ENCODE peak calls at places on chromosomes 7 and 10, in four cellular contexts. R is K562, I is hepatocyte, O is fibroblast of lung. B is an unnamed sample.

GRCh38 chr7:155882596-155882995 is 70.3 kb upstream of the SHH start:
- DNase-seq in I (no peak), O (peak; percentile 95), R (no peak), B (peak; percentile 54)

GRCh38 chr10:33781666-33782395 is 447.4 kb upstream of the NRP1 start:
- DNase-seq in R (no peak), I (no peak), O (no peak), B (no peak)

GRCh38 chr7:156780724-156781455 is 112.1 kb downstream of the LMBR1 start:
- DNase-seq in I (no peak), R (no peak), O (no peak), B (no peak)

GRCh38 chr10:80414126-80414898 is 6.0 kb downstream of the PRXL2A start:
- DNase-seq in I (no peak), O (peak; percentile 63), R (peak; percentile 48), B (no peak)

GRCh38 chr7:50791921-50792341 is 9.2 kb upstream of the GRB10 start:
- DNase-seq in O (peak; percentile 74), I (peak; percentile 45), R (no peak), B (no peak)

GRCh38 chr7:121076350-121077164 is 88.0 kb downstream of the CPED1 start:
- DNase-seq in I (peak; percentile 13), O (peak; percentile 77), R (peak; percentile 87), B (no peak)

GRCh38 chr7:157373493-157373892 is 36.7 kb downstream of the DNAJB6 start:
- DNase-seq in I (no peak), O (no peak), R (no peak), B (no peak)

GRCh38 chr10:120394446-120394845 is 62.6 kb upstream of the PLPP4 start:
- DNase-seq in I (no peak), O (no peak), R (no peak), B (no peak)

GRCh38 chr7:142133740-142134148 is 22.2 kb downstream of the MGAM2 start:
- DNase-seq in I (no peak), R (no peak), O (no peak), B (no peak)

GRCh38 chr10:103451091-103451801 is 924 bp downstream of the CALHM2 start:
- DNase-seq in R (peak; percentile 40), I (no peak), O (peak; percentile 28), B (peak; percentile 73)

GRCh38 chr10:44261296-44261695 is 123.6 kb downstream of the CXCL12 start:
- DNase-seq in O (no peak), I (no peak), R (no peak), B (no peak)

GRCh38 chr7:151686826-151687225 is 167.1 kb upstream of the RHEB start:
- DNase-seq in O (no peak), I (no peak), R (no peak), B (no peak)

GRCh38 chr7:157276731-157277562 is 59.9 kb upstream of the DNAJB6 start:
- DNase-seq in R (peak; percentile 29), O (no peak), I (no peak), B (no peak)

GRCh38 chr10:131802991-131803390 is 97.8 kb upstream of the PPP2R2D start:
- DNase-seq in O (no peak), R (no peak), I (no peak), B (no peak)

GRCh38 chr10:95544783-95545500 is 16.2 kb downstream of the SORBS1 start:
- DNase-seq in I (peak; percentile 30), O (no peak), R (no peak), B (no peak)

GRCh38 chr10:93225938-93226337 is 152.2 kb downstream of the CYP26A1 start:
- DNase-seq in I (no peak), O (no peak), R (no peak), B (no peak)

GRCh38 chr10:112778579-112778978 is 171.5 kb upstream of the TCF7L2 start:
- DNase-seq in I (peak; percentile 48), R (no peak), O (no peak), B (peak; percentile 87)

GRCh38 chr10:8321990-8322389 is 267.5 kb downstream of the GATA3 start:
- DNase-seq in I (no peak), R (no peak), O (no peak), B (no peak)

GRCh38 chr7:54704851-54705250 is 54.2 kb downstream of the SEC61G start:
- DNase-seq in O (no peak), I (no peak), R (no peak), B (no peak)

GRCh38 chr7:144787127-144787526 is 48.7 kb downstream of the TPK1 start:
- DNase-seq in O (no peak), I (no peak), R (no peak), B (no peak)

GRCh38 chr7:148912151-148912550 is 28.1 kb upstream of the EZH2 start:
- DNase-seq in I (no peak), R (no peak), O (no peak), B (no peak)

GRCh38 chr10:105291571-105291970 is 650.5 kb downstream of the SORCS3 start:
- DNase-seq in O (no peak), R (no peak), I (no peak), B (no peak)

GRCh38 chr7:1663857-1664651 is 6.0 kb upstream of the ELFN1 start:
- DNase-seq in R (no peak), O (no peak), I (peak; percentile 14), B (no peak)

GRCh38 chr10:4708123-4708759 is 117.8 kb upstream of the AKR1E2 start:
- DNase-seq in O (no peak), I (no peak), R (peak; percentile 62), B (no peak)

GRCh38 chr10:76459016-76459415 is 1027.6 kb downstream of the LRMDA start:
- DNase-seq in R (no peak), I (no peak), O (no peak), B (no peak)

GRCh38 chr10:70695241-70696030 is 23.1 kb downstream of the ADAMTS14 start:
- DNase-seq in R (peak; percentile 73), O (no peak), I (no peak), B (no peak)

GRCh38 chr10:82981137-82981723 is 1106.2 kb downstream of the NRG3 start:
- DNase-seq in R (no peak), O (peak; percentile 38), I (no peak), B (no peak)

GRCh38 chr10:98384531-98385133 is 30.4 kb downstream of the PYROXD2 start:
- DNase-seq in R (no peak), I (no peak), O (no peak), B (no peak)

GRCh38 chr7:101553018-101553770 is 75.9 kb downstream of the MYL10 start:
- DNase-seq in I (no peak), R (no peak), O (no peak), B (no peak)

GRCh38 chr7:155796381-155797261 is 15.6 kb downstream of the SHH start:
- DNase-seq in O (no peak), I (peak; percentile 68), R (peak; percentile 91), B (peak; percentile 74)

GRCh38 chr7:39608278-39608677 is 15.1 kb upstream of the RALA start:
- DNase-seq in I (no peak), R (no peak), O (no peak), B (no peak)

GRCh38 chr10:44960482-44961230 is 1.1 kb downstream of the RASSF4 start:
- DNase-seq in R (no peak), O (no peak), I (no peak), B (no peak)

GRCh38 chr10:86969421-86970041 is 1.2 kb downstream of the ADIRF start:
- DNase-seq in I (peak; percentile 18), R (no peak), O (peak; percentile 57), B (no peak)

GRCh38 chr7:98174334-98175259 is 36.6 kb upstream of the BHLHA15 start:
- DNase-seq in O (no peak), I (no peak), R (no peak), B (no peak)

GRCh38 chr7:43834463-43835251 is 34.7 kb downstream of the MRPS24 start:
- DNase-seq in R (no peak), O (peak; percentile 27), I (no peak), B (no peak)

GRCh38 chr10:34811126-34811967 is 3.7 kb downstream of the PARD3 start:
- DNase-seq in O (no peak), I (no peak), R (no peak), B (no peak)

GRCh38 chr10:34809796-34810195 is 5.3 kb downstream of the PARD3 start:
- DNase-seq in I (no peak), R (no peak), O (no peak), B (no peak)

GRCh38 chr10:34808336-34808735 is 6.8 kb downstream of the PARD3 start:
- DNase-seq in I (no peak), O (no peak), R (no peak), B (no peak)

GRCh38 chr10:34811968-34812514 is 3.1 kb downstream of the PARD3 start:
- DNase-seq in R (no peak), I (no peak), O (peak; percentile 36), B (no peak)

DNA sequence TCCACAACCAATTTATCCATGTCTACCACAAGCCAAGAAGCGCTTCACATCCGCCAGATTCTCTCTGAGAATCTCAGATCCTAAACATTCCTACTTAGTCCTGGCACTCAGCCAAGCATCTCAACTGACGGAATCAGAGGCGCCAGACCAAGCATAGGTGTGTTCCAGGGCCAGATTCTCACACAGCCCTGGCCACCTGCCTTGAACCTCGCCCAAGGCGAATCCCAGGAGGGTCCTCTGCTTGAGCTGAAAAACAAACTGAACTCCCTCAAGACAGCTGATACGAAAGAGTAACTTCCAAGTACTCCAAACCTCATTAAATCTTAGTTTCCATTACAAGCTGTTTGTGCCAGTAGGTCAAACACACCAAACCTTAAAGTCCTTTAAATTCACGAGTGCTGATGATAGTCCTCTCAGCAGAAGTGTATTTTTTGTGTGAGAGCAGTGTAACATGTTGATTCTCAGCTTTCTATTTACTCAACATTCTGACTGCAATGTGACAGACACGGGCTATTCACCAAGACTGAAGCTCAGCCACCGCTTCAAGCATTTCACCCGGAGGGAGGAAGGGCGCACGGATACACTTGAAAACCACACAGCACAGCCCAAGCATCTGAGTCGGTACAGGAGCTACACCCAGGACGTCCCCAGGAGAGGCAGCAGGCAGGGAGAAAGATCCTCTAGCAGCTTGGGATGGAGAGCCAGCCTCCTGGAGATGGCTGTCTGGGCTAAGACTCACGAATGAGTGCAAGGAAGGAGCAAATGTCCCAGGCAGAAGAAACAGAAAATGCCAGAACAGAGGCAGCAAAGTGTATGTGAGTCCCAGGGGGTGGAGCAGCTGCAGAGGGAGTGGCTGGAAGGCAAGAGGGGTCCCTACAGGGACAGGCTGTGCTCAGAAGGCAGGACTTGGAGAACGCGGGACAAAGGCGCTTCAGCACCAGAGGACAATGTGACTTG is 6.0 kb downstream of the PARD3 start:
- DNase-seq in I (peak; percentile 59), R (no peak), O (peak; percentile 43), B (no peak)
- H3K4me3 ChIP-seq in I (no peak overlapping the region), R (no peak overlapping the region), O (peak overlapping the region; percentile 58), B (no peak overlapping the region)

GRCh38 chr7:30750574-30751256 is 1.2 kb upstream of the INMT start:
- DNase-seq in O (peak; percentile 99), I (peak; percentile 45), R (no peak), B (no peak)
- H3K4me2 ChIP-seq in O (peak overlapping the region; percentile 51), I (peak overlapping the region; percentile 18), R (no peak overlapping the region), B (no peak overlapping the region)

DNA sequence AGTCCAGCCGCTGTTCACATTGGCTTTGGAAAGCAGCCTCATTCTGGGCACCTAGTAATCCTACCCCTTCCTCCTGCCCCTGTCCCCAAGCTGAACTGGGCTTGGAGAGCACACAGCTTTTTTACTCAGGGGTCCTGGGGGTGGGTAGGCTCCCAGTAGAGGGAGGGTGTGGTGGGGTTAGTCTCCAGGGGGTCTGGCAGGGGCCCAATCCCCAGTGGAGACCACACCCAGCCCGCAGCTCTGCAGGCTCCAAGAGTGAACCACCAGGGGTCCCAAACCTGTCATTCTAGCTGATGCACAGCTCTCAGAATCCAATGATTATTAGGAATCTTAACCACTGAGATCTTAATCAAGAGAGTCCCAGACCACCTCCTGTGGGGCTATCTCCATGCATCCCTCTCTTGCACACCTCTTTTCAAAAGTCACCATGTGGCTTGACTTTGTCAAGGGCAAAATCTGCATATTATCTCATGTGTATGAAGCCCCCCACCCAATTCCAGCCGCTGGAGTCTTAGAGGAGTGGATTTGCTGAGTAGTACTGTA is 2.7 kb downstream of the HOXA11 start:
- DNase-seq in O (no peak), R (no peak), I (no peak), B (no peak)
- H3K4me3 ChIP-seq in O (no peak overlapping the region), R (no peak overlapping the region), I (no peak overlapping the region), B (no peak overlapping the region)

GRCh38 chr7:18430810-18431209 is 64.7 kb upstream of the HDAC9 start:
- DNase-seq in R (no peak), O (no peak), I (no peak), B (no peak)
- H3K4me2 ChIP-seq in R (no peak overlapping the region), O (no peak overlapping the region), I (no peak overlapping the region), B (no peak overlapping the region)